ENCODE peak calls at places on chromosome 18, in five cellular contexts. One of them, this sample, is unnamed.

GRCh38 chr18:60259052-60259681 is 113.4 kb downstream of the MC4R start:
- DNase-seq in activated naive CD8-positive, alpha-beta T cell treated with anti-CD3 and anti-CD28 coated beads, Interleukin-2, amount 50 U/mL, for 24 hours: no peak
- DNase-seq in T-helper 17 cell: no peak
- DNase-seq in adrenal gland: no peak
- DNase-seq in naive thymus-derived CD4-positive, alpha-beta T cell: no peak
- DNase-seq in this sample: no peak

GRCh38 chr18:3851159-3851558 is 401.2 kb downstream of the TGIF1 start:
- DNase-seq in activated naive CD8-positive, alpha-beta T cell treated with anti-CD3 and anti-CD28 coated beads, Interleukin-2, amount 50 U/mL, for 24 hours: no peak
- DNase-seq in T-helper 17 cell: no peak
- DNase-seq in adrenal gland: no peak
- DNase-seq in naive thymus-derived CD4-positive, alpha-beta T cell: no peak
- DNase-seq in this sample: no peak

GRCh38 chr18:67463829-67464228 is 52.7 kb downstream of the DSEL start:
- DNase-seq in activated naive CD8-positive, alpha-beta T cell treated with anti-CD3 and anti-CD28 coated beads, Interleukin-2, amount 50 U/mL, for 24 hours: no peak
- DNase-seq in T-helper 17 cell: no peak
- DNase-seq in adrenal gland: no peak
- DNase-seq in naive thymus-derived CD4-positive, alpha-beta T cell: no peak
- DNase-seq in this sample: no peak

GRCh38 chr18:68215931-68216330 is 499.0 kb downstream of the TMX3 start:
- DNase-seq in activated naive CD8-positive, alpha-beta T cell treated with anti-CD3 and anti-CD28 coated beads, Interleukin-2, amount 50 U/mL, for 24 hours: no peak
- DNase-seq in T-helper 17 cell: no peak
- DNase-seq in adrenal gland: no peak
- DNase-seq in naive thymus-derived CD4-positive, alpha-beta T cell: no peak
- DNase-seq in this sample: no peak

GRCh38 chr18:76328145-76328544 is 166.9 kb downstream of the ZNF516 start:
- DNase-seq in activated naive CD8-positive, alpha-beta T cell treated with anti-CD3 and anti-CD28 coated beads, Interleukin-2, amount 50 U/mL, for 24 hours: no peak
- DNase-seq in T-helper 17 cell: no peak
- DNase-seq in adrenal gland: no peak
- DNase-seq in naive thymus-derived CD4-positive, alpha-beta T cell: no peak
- DNase-seq in this sample: no peak

GRCh38 chr18:77155031-77155430 is 22.4 kb upstream of the MBP start:
- DNase-seq in activated naive CD8-positive, alpha-beta T cell treated with anti-CD3 and anti-CD28 coated beads, Interleukin-2, amount 50 U/mL, for 24 hours: no peak
- DNase-seq in T-helper 17 cell: no peak
- DNase-seq in adrenal gland: no peak
- DNase-seq in naive thymus-derived CD4-positive, alpha-beta T cell: no peak
- DNase-seq in this sample: no peak

GRCh38 chr18:79680100-79680879 is 687 bp downstream of the CTDP1 start:
- DNase-seq in activated naive CD8-positive, alpha-beta T cell treated with anti-CD3 and anti-CD28 coated beads, Interleukin-2, amount 50 U/mL, for 24 hours: peak; percentile 63
- DNase-seq in T-helper 17 cell: no peak
- DNase-seq in adrenal gland: peak; percentile 75
- DNase-seq in naive thymus-derived CD4-positive, alpha-beta T cell: no peak
- DNase-seq in this sample: no peak

GRCh38 chr18:74342416-74343043 is 26.9 kb downstream of the C18orf63 start:
- DNase-seq in activated naive CD8-positive, alpha-beta T cell treated with anti-CD3 and anti-CD28 coated beads, Interleukin-2, amount 50 U/mL, for 24 hours: no peak
- DNase-seq in T-helper 17 cell: no peak
- DNase-seq in adrenal gland: peak; percentile 54
- DNase-seq in naive thymus-derived CD4-positive, alpha-beta T cell: no peak
- DNase-seq in this sample: peak; percentile 54

GRCh38 chr18:44771957-44772917 is 91.5 kb downstream of the SETBP1 start:
- DNase-seq in activated naive CD8-positive, alpha-beta T cell treated with anti-CD3 and anti-CD28 coated beads, Interleukin-2, amount 50 U/mL, for 24 hours: no peak
- DNase-seq in T-helper 17 cell: no peak
- DNase-seq in adrenal gland: no peak
- DNase-seq in naive thymus-derived CD4-positive, alpha-beta T cell: no peak
- DNase-seq in this sample: peak; percentile 24

GRCh38 chr18:9858642-9859041 is 27.1 kb upstream of the TXNDC2 start:
- DNase-seq in activated naive CD8-positive, alpha-beta T cell treated with anti-CD3 and anti-CD28 coated beads, Interleukin-2, amount 50 U/mL, for 24 hours: no peak
- DNase-seq in T-helper 17 cell: no peak
- DNase-seq in adrenal gland: no peak
- DNase-seq in naive thymus-derived CD4-positive, alpha-beta T cell: no peak
- DNase-seq in this sample: no peak

GRCh38 chr18:7740815-7741214 is 173.7 kb downstream of the PTPRM start:
- DNase-seq in activated naive CD8-positive, alpha-beta T cell treated with anti-CD3 and anti-CD28 coated beads, Interleukin-2, amount 50 U/mL, for 24 hours: no peak
- DNase-seq in T-helper 17 cell: no peak
- DNase-seq in adrenal gland: no peak
- DNase-seq in naive thymus-derived CD4-positive, alpha-beta T cell: no peak
- DNase-seq in this sample: no peak

GRCh38 chr18:22223263-22223960 is 54.0 kb downstream of the GATA6 start:
- DNase-seq in activated naive CD8-positive, alpha-beta T cell treated with anti-CD3 and anti-CD28 coated beads, Interleukin-2, amount 50 U/mL, for 24 hours: peak; percentile 19
- DNase-seq in T-helper 17 cell: no peak
- DNase-seq in adrenal gland: peak; percentile 98
- DNase-seq in naive thymus-derived CD4-positive, alpha-beta T cell: no peak
- DNase-seq in this sample: peak; percentile 91

GRCh38 chr18:37124511-37124910 is 295.6 kb downstream of the KIAA1328 start:
- DNase-seq in activated naive CD8-positive, alpha-beta T cell treated with anti-CD3 and anti-CD28 coated beads, Interleukin-2, amount 50 U/mL, for 24 hours: no peak
- DNase-seq in T-helper 17 cell: no peak
- DNase-seq in adrenal gland: no peak
- DNase-seq in naive thymus-derived CD4-positive, alpha-beta T cell: no peak
- DNase-seq in this sample: no peak

GRCh38 chr18:22545091-22545795 is 127.5 kb upstream of the CTAGE1 start:
- DNase-seq in activated naive CD8-positive, alpha-beta T cell treated with anti-CD3 and anti-CD28 coated beads, Interleukin-2, amount 50 U/mL, for 24 hours: no peak
- DNase-seq in T-helper 17 cell: no peak
- DNase-seq in adrenal gland: no peak
- DNase-seq in naive thymus-derived CD4-positive, alpha-beta T cell: no peak
- DNase-seq in this sample: no peak

GRCh38 chr18:25262920-25263319 is 89.0 kb downstream of the ZNF521 start:
- DNase-seq in activated naive CD8-positive, alpha-beta T cell treated with anti-CD3 and anti-CD28 coated beads, Interleukin-2, amount 50 U/mL, for 24 hours: no peak
- DNase-seq in T-helper 17 cell: no peak
- DNase-seq in adrenal gland: no peak
- DNase-seq in naive thymus-derived CD4-positive, alpha-beta T cell: no peak
- DNase-seq in this sample: no peak

This sample was measured in mucosa of gallbladder.